ENCODE peak calls at places on chromosomes 2 and 18, in eight cellular contexts. One of them, this sample, is unnamed.
A peak's percentile ranks its signal among the peaks of the same experiment; 100 is the strongest.

GRCh38 chr2:124027182-124027581 is 2.1 kb downstream of the CNTNAP5 start:
- DNase-seq in GM12865: peak; percentile 59
- DNase-seq in hepatocyte: peak; percentile 82
- DNase-seq in brain microvascular endothelial cell: peak; percentile 36
- DNase-seq in HFF-Myc: peak; percentile 0
- DNase-seq in K562: peak; percentile 27
- DNase-seq in epithelial cell of esophagus: peak; percentile 62
- DNase-seq in H9: peak; percentile 47
- DNase-seq in this sample: no peak

GRCh38 chr18:3869848-3870247 is 419.9 kb downstream of the TGIF1 start:
- DNase-seq in GM12865: peak; percentile 16
- DNase-seq in brain microvascular endothelial cell: peak; percentile 2
- DNase-seq in epithelial cell of esophagus: peak; percentile 72
- DNase-seq in K562: no peak
- DNase-seq in hepatocyte: peak; percentile 54
- DNase-seq in HFF-Myc: peak; percentile 33
- DNase-seq in H9: no peak
- DNase-seq in this sample: no peak

GRCh38 chr2:55099878-55100820 is 49.9 kb upstream of the RTN4 start:
- DNase-seq in K562: no peak
- DNase-seq in hepatocyte: no peak
- DNase-seq in brain microvascular endothelial cell: peak; percentile 62
- DNase-seq in H9: no peak
- DNase-seq in HFF-Myc: no peak
- DNase-seq in epithelial cell of esophagus: peak; percentile 25
- DNase-seq in GM12865: no peak
- DNase-seq in this sample: no peak

GRCh38 chr2:69926849-69927515 is 12.1 kb downstream of the MXD1 start:
- DNase-seq in brain microvascular endothelial cell: no peak
- DNase-seq in K562: no peak
- DNase-seq in epithelial cell of esophagus: peak; percentile 69
- DNase-seq in GM12865: no peak
- DNase-seq in H9: no peak
- DNase-seq in hepatocyte: no peak
- DNase-seq in HFF-Myc: no peak
- DNase-seq in this sample: peak; percentile 58

GRCh38 chr18:3468066-3468705 is 18.2 kb downstream of the TGIF1 start:
- DNase-seq in K562: no peak
- DNase-seq in H9: no peak
- DNase-seq in GM12865: no peak
- DNase-seq in brain microvascular endothelial cell: no peak
- DNase-seq in hepatocyte: no peak
- DNase-seq in HFF-Myc: no peak
- DNase-seq in epithelial cell of esophagus: no peak
- DNase-seq in this sample: no peak

GRCh38 chr2:24262571-24262970 is 87.7 kb downstream of the FAM228A start:
- DNase-seq in HFF-Myc: no peak
- DNase-seq in K562: no peak
- DNase-seq in brain microvascular endothelial cell: no peak
- DNase-seq in GM12865: no peak
- DNase-seq in epithelial cell of esophagus: no peak
- DNase-seq in hepatocyte: no peak
- DNase-seq in H9: no peak
- DNase-seq in this sample: no peak

GRCh38 chr18:3870914-3871313 is 420.9 kb downstream of the TGIF1 start:
- DNase-seq in GM12865: no peak
- DNase-seq in epithelial cell of esophagus: no peak
- DNase-seq in brain microvascular endothelial cell: no peak
- DNase-seq in K562: no peak
- DNase-seq in HFF-Myc: no peak
- DNase-seq in H9: no peak
- DNase-seq in hepatocyte: no peak
- DNase-seq in this sample: no peak

GRCh38 chr2:189681903-189682302 is 7.4 kb downstream of the ANKAR start:
- DNase-seq in K562: no peak
- DNase-seq in brain microvascular endothelial cell: no peak
- DNase-seq in HFF-Myc: no peak
- DNase-seq in epithelial cell of esophagus: peak; percentile 19
- DNase-seq in hepatocyte: no peak
- DNase-seq in GM12865: no peak
- DNase-seq in H9: no peak
- DNase-seq in this sample: no peak

GRCh38 chr2:54561010-54561409 is 104.9 kb downstream of the SPTBN1 start:
- DNase-seq in H9: no peak
- DNase-seq in epithelial cell of esophagus: no peak
- DNase-seq in brain microvascular endothelial cell: no peak
- DNase-seq in hepatocyte: no peak
- DNase-seq in GM12865: peak; percentile 50
- DNase-seq in K562: no peak
- DNase-seq in HFF-Myc: no peak
- DNase-seq in this sample: no peak

GRCh38 chr2:46922606-46923005 is 7.0 kb upstream of the MCFD2 start:
- DNase-seq in hepatocyte: no peak
- DNase-seq in K562: no peak
- DNase-seq in epithelial cell of esophagus: no peak
- DNase-seq in GM12865: no peak
- DNase-seq in HFF-Myc: no peak
- DNase-seq in H9: no peak
- DNase-seq in brain microvascular endothelial cell: no peak
- DNase-seq in this sample: no peak

GRCh38 chr2:39228413-39229209 is 15.2 kb downstream of the CDKL4 start:
- DNase-seq in GM12865: peak; percentile 40
- DNase-seq in hepatocyte: no peak
- DNase-seq in H9: peak; percentile 66
- DNase-seq in HFF-Myc: no peak
- DNase-seq in epithelial cell of esophagus: no peak
- DNase-seq in brain microvascular endothelial cell: no peak
- DNase-seq in K562: no peak
- DNase-seq in this sample: no peak

GRCh38 chr2:35365859-35366258 is 989.7 kb upstream of the CRIM1 start:
- DNase-seq in epithelial cell of esophagus: no peak
- DNase-seq in H9: no peak
- DNase-seq in brain microvascular endothelial cell: no peak
- DNase-seq in K562: no peak
- DNase-seq in HFF-Myc: no peak
- DNase-seq in GM12865: no peak
- DNase-seq in hepatocyte: no peak
- DNase-seq in this sample: no peak

GRCh38 chr2:126866451-126866850 is 32.2 kb upstream of the TEX51 start:
- DNase-seq in HFF-Myc: no peak
- DNase-seq in GM12865: no peak
- DNase-seq in hepatocyte: no peak
- DNase-seq in epithelial cell of esophagus: no peak
- DNase-seq in K562: no peak
- DNase-seq in brain microvascular endothelial cell: no peak
- DNase-seq in H9: no peak
- DNase-seq in this sample: no peak

GRCh38 chr2:46796843-46797625 is 118.6 kb downstream of the MCFD2 start:
- DNase-seq in hepatocyte: no peak
- DNase-seq in HFF-Myc: no peak
- DNase-seq in brain microvascular endothelial cell: no peak
- DNase-seq in epithelial cell of esophagus: no peak
- DNase-seq in K562: no peak
- DNase-seq in GM12865: no peak
- DNase-seq in H9: no peak
- DNase-seq in this sample: no peak

GRCh38 chr2:224101820-224102630 is 62.9 kb upstream of the SERPINE2 start:
- DNase-seq in K562: no peak
- DNase-seq in GM12865: no peak
- DNase-seq in HFF-Myc: peak; percentile 91
- DNase-seq in H9: no peak
- DNase-seq in hepatocyte: peak; percentile 11
- DNase-seq in brain microvascular endothelial cell: peak; percentile 95
- DNase-seq in epithelial cell of esophagus: peak; percentile 92
- DNase-seq in this sample: no peak

GRCh38 chr2:128543646-128544045 is 225.0 kb upstream of the HS6ST1 start:
- DNase-seq in H9: peak; percentile 82
- DNase-seq in GM12865: no peak
- DNase-seq in brain microvascular endothelial cell: no peak
- DNase-seq in hepatocyte: no peak
- DNase-seq in HFF-Myc: no peak
- DNase-seq in epithelial cell of esophagus: no peak
- DNase-seq in K562: no peak
- DNase-seq in this sample: no peak

GRCh38 chr2:160145471-160145870 is 54.6 kb downstream of the ITGB6 start:
- DNase-seq in H9: no peak
- DNase-seq in epithelial cell of esophagus: no peak
- DNase-seq in brain microvascular endothelial cell: no peak
- DNase-seq in K562: no peak
- DNase-seq in GM12865: no peak
- DNase-seq in HFF-Myc: no peak
- DNase-seq in hepatocyte: no peak
- DNase-seq in this sample: no peak

GRCh38 chr2:124333789-124334188 is 308.7 kb downstream of the CNTNAP5 start:
- DNase-seq in brain microvascular endothelial cell: no peak
- DNase-seq in hepatocyte: no peak
- DNase-seq in GM12865: no peak
- DNase-seq in HFF-Myc: no peak
- DNase-seq in epithelial cell of esophagus: no peak
- DNase-seq in H9: no peak
- DNase-seq in K562: no peak
- DNase-seq in this sample: no peak

GRCh38 chr2:85771486-85771885 is 17.7 kb downstream of the ATOH8 start:
- DNase-seq in epithelial cell of esophagus: no peak
- DNase-seq in HFF-Myc: no peak
- DNase-seq in K562: no peak
- DNase-seq in hepatocyte: no peak
- DNase-seq in GM12865: no peak
- DNase-seq in brain microvascular endothelial cell: no peak
- DNase-seq in H9: no peak
- DNase-seq in this sample: no peak

GRCh38 chr2:183063083-183063482 is 15.5 kb upstream of the DUSP19 start:
- DNase-seq in hepatocyte: no peak
- DNase-seq in HFF-Myc: no peak
- DNase-seq in epithelial cell of esophagus: no peak
- DNase-seq in GM12865: peak; percentile 22
- DNase-seq in H9: no peak
- DNase-seq in brain microvascular endothelial cell: peak; percentile 61
- DNase-seq in K562: no peak
- DNase-seq in this sample: no peak

DNA sequence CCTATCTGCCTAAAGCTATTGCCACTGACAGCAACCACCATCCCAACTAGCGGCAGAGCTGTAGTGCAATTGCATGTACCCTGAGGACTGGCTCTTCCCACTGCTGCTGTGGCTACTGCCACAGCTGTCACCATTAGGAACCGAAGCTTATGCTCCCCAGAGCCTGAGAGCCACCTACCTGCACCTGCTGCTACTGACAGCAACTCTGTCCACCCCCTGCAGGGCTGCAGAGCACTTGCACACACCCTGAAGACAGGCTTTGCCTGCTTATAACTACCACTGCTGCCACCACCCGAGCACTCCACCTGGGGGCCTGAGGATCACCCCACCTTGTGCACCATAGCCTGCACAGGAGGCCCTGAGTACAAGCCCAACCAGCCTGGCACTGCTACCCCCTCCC is 217.6 kb upstream of the FOSL2 start:
- DNase-seq in GM12865: peak; percentile 19
- DNase-seq in epithelial cell of esophagus: peak; percentile 11
- DNase-seq in hepatocyte: no peak
- DNase-seq in K562: no peak
- DNase-seq in brain microvascular endothelial cell: no peak
- DNase-seq in H9: no peak
- DNase-seq in HFF-Myc: no peak
- DNase-seq in this sample: no peak
- TF ChIP-seq CTCF in GM12865: no peak
- TF ChIP-seq CTCF in epithelial cell of esophagus: peak; percentile 26
- TF ChIP-seq CTCF in hepatocyte: no peak
- TF ChIP-seq CTCF in K562: peak; percentile 47
- TF ChIP-seq CTCF in brain microvascular endothelial cell: no peak
- TF ChIP-seq CTCF in H9: peak; percentile 13
- TF ChIP-seq CTCF in HFF-Myc: no peak
- TF ChIP-seq CTCF in this sample: no peak

DNA sequence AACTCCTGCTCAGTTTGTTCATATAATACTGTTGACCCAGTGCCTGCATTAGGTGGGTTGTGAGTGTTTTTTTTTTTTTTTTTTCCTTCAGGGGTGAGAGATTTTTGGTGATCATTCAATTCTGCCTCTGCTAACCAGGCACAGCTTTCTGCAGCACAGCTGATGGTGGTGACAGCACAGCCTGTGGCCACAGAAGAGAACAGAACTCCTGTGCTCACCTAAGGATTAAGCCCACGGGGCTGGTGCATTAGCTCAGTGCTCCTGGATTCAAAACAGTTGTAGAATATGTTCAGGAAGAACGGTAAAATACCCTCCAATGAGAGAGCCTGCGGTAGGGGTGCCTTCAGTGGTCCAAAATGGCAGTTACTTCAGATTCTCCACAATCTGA is 42.0 kb downstream of the PKP4 start:
- DNase-seq in epithelial cell of esophagus: no peak
- DNase-seq in GM12865: no peak
- DNase-seq in brain microvascular endothelial cell: no peak
- DNase-seq in HFF-Myc: no peak
- DNase-seq in K562: no peak
- DNase-seq in hepatocyte: no peak
- DNase-seq in H9: no peak
- DNase-seq in this sample: no peak
- TF ChIP-seq CTCF in epithelial cell of esophagus: no peak
- TF ChIP-seq CTCF in GM12865: no peak
- TF ChIP-seq CTCF in brain microvascular endothelial cell: no peak
- TF ChIP-seq CTCF in HFF-Myc: no peak
- TF ChIP-seq CTCF in K562: no peak
- TF ChIP-seq CTCF in hepatocyte: no peak
- TF ChIP-seq CTCF in H9: no peak
- TF ChIP-seq CTCF in this sample: no peak

GRCh38 chr2:238160206-238161129 is 1.7 kb downstream of the ERFE start:
- DNase-seq in HFF-Myc: no peak
- DNase-seq in brain microvascular endothelial cell: no peak
- DNase-seq in K562: peak; percentile 30
- DNase-seq in GM12865: peak; percentile 18
- DNase-seq in epithelial cell of esophagus: no peak
- DNase-seq in H9: peak; percentile 77
- DNase-seq in hepatocyte: no peak
- DNase-seq in this sample: no peak
- TF ChIP-seq CTCF in HFF-Myc: peak; percentile 19
- TF ChIP-seq CTCF in brain microvascular endothelial cell: peak; percentile 39
- TF ChIP-seq CTCF in K562: peak; percentile 61
- TF ChIP-seq CTCF in GM12865: peak; percentile 20
- TF ChIP-seq CTCF in epithelial cell of esophagus: no peak
- TF ChIP-seq CTCF in H9: peak; percentile 59
- TF ChIP-seq CTCF in hepatocyte: peak; percentile 32
- TF ChIP-seq CTCF in this sample: no peak

DNA sequence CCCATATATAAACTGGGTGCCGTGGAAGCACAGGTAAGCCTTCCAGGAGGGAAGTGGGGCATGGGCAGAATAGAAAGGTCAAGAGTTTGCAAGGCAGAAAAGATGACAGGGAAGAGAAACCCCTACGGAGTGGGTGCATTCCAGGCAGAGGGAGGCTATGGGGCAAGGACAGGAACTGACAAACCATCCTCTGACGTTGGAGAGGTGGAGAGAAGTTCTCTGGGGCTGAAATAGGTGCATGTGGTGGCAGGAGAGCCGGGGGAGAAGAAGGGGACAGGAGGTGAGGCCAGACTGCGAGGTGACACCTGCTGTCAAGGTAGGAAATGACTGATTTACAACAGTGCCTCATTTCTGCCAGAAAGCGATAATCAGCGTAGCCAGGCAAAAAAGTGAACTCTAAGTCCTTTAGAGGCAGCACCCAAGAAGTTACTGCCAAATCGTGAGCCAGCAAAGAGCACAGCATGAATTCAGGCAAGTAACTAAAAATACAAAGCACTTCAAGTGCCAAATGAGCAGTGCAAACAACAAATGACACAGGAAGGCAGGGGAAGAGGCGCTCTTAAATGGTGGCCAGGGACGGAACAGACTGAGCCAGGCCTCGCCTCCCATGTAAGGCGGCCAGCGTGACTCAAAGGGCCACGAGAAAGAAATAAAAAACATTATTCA is 113.3 kb upstream of the ACVR1C start:
- DNase-seq in HFF-Myc: no peak
- DNase-seq in epithelial cell of esophagus: no peak
- DNase-seq in H9: no peak
- DNase-seq in K562: no peak
- DNase-seq in GM12865: peak; percentile 12
- DNase-seq in hepatocyte: no peak
- DNase-seq in brain microvascular endothelial cell: no peak
- DNase-seq in this sample: no peak
- TF ChIP-seq CTCF in HFF-Myc: no peak
- TF ChIP-seq CTCF in epithelial cell of esophagus: no peak
- TF ChIP-seq CTCF in H9: no peak
- TF ChIP-seq CTCF in K562: no peak
- TF ChIP-seq CTCF in GM12865: no peak
- TF ChIP-seq CTCF in hepatocyte: no peak
- TF ChIP-seq CTCF in brain microvascular endothelial cell: no peak
- TF ChIP-seq CTCF in this sample: no peak

This sample was measured in CD14-positive monocyte.